ENCODE peak calls at places on chromosomes 5 and 9, in seven cellular contexts. E, T, N, R, B, I and O are unnamed samples.

GRCh38 chr5:99349842-99350241 is 421.0 kb upstream of the CHD1 start:
- DNase-seq in E (no peak), T (no peak), N (no peak), R (no peak), B (no peak), I (no peak), O (no peak)

GRCh38 chr5:50717615-50718014 is 51.2 kb downstream of the PARP8 start:
- DNase-seq in E (peak), T (no peak), N (no peak), R (no peak), B (no peak), I (no peak), O (no peak)

GRCh38 chr5:168413062-168413461 is 73.2 kb upstream of the RARS1 start:
- DNase-seq in E (no peak), T (no peak), N (no peak), R (no peak), B (no peak), I (no peak), O (no peak)

GRCh38 chr5:170623576-170624181 is 119.9 kb downstream of the KCNIP1 start:
- DNase-seq in E (no peak), T (peak), N (peak), R (peak), B (no peak), I (no peak), O (no peak)

GRCh38 chr5:125575561-125576504 is 829.4 kb upstream of the ZNF608 start:
- DNase-seq in E (no peak), T (peak), N (no peak), R (no peak), B (no peak), I (peak), O (no peak)

GRCh38 chr5:118554991-118555390 is 433.4 kb downstream of the DTWD2 start:
- DNase-seq in E (no peak), T (no peak), N (no peak), R (no peak), B (no peak), I (no peak), O (no peak)

GRCh38 chr5:173331956-173332479 is 3.8 kb upstream of the STC2 start:
- DNase-seq in E (peak), T (peak), N (peak), R (peak), B (peak), I (no peak), O (peak)

GRCh38 chr9:36731576-36731975 is 158.9 kb downstream of the MELK start:
- DNase-seq in E (no peak), T (no peak), N (no peak), R (no peak), B (no peak), I (no peak), O (no peak)

GRCh38 chr9:99169086-99169485 is 52.7 kb downstream of the ALG2 start:
- DNase-seq in E (no peak), T (no peak), N (no peak), R (no peak), B (no peak), I (no peak), O (no peak)

GRCh38 chr9:18362901-18363685 is 110.9 kb upstream of the ADAMTSL1 start:
- DNase-seq in E (no peak), T (no peak), N (no peak), R (peak), B (no peak), I (no peak), O (no peak)

GRCh38 chr5:95862636-95863382 is 40.3 kb upstream of the GLRX start:
- DNase-seq in E (no peak), T (no peak), N (no peak), R (peak), B (no peak), I (no peak), O (no peak)

GRCh38 chr5:172097356-172097755 is 90.7 kb downstream of the STK10 start:
- DNase-seq in E (no peak), T (peak), N (no peak), R (peak), B (no peak), I (no peak), O (no peak)

GRCh38 chr9:9498846-9499245 is 1114.0 kb downstream of the PTPRD start:
- DNase-seq in E (no peak), T (no peak), N (no peak), R (no peak), B (no peak), I (no peak), O (no peak)

GRCh38 chr5:173920024-173920753 is 32.0 kb downstream of the CPEB4 start:
- DNase-seq in E (no peak), T (peak), N (no peak), R (peak), B (no peak), I (no peak), O (no peak)

GRCh38 chr5:149445343-149445738 is 66.2 kb upstream of the IL17B start:
- DNase-seq in E (no peak), T (no peak), N (no peak), R (no peak), B (no peak), I (no peak), O (no peak)

GRCh38 chr9:110178281-110178680 is 29.7 kb downstream of the C9orf152 start:
- DNase-seq in E (no peak), T (no peak), N (no peak), R (no peak), B (no peak), I (no peak), O (no peak)

GRCh38 chr9:101727621-101728524 is 10.6 kb downstream of the GRIN3A start:
- DNase-seq in E (peak), T (peak), N (no peak), R (peak), B (no peak), I (no peak), O (no peak)

GRCh38 chr5:31502506-31502905 is 29.4 kb downstream of the DROSHA start:
- DNase-seq in E (no peak), T (peak), N (no peak), R (no peak), B (no peak), I (no peak), O (no peak)

GRCh38 chr9:135272608-135273007 is 185.1 kb downstream of the OLFM1 start:
- DNase-seq in E (no peak), T (no peak), N (no peak), R (no peak), B (no peak), I (no peak), O (no peak)

GRCh38 chr9:107465467-107466451 is 23.8 kb downstream of the KLF4 start:
- DNase-seq in E (peak), T (peak), N (no peak), R (peak), B (no peak), I (no peak), O (no peak)

GRCh38 chr9:110623462-110624025 is 44.0 kb upstream of the SVEP1 start:
- DNase-seq in E (peak), T (peak), N (no peak), R (peak), B (peak), I (no peak), O (peak)

GRCh38 chr5:135012951-135013391 is 21.1 kb downstream of the PITX1 start:
- DNase-seq in E (no peak), T (no peak), N (no peak), R (no peak), B (no peak), I (no peak), O (no peak)

GRCh38 chr5:127961006-127961763 is 122.4 kb upstream of the SLC12A2 start:
- DNase-seq in E (no peak), T (no peak), N (no peak), R (no peak), B (no peak), I (no peak), O (no peak)

GRCh38 chr5:40619406-40619805 is 60.3 kb upstream of the PTGER4 start:
- DNase-seq in E (no peak), T (peak), N (no peak), R (peak), B (no peak), I (no peak), O (no peak)

GRCh38 chr5:58450811-58451629 is 8.9 kb downstream of the PLK2 start:
- DNase-seq in E (no peak), T (no peak), N (no peak), R (no peak), B (no peak), I (no peak), O (no peak)

GRCh38 chr9:111187376-111187775 is 142.6 kb downstream of the OR2K2 start:
- DNase-seq in E (no peak), T (peak), N (no peak), R (no peak), B (no peak), I (no peak), O (no peak)

GRCh38 chr5:6837519-6838110 is 124.4 kb downstream of the TENT4A start:
- DNase-seq in E (peak), T (peak), N (no peak), R (peak), B (no peak), I (peak), O (no peak)

GRCh38 chr5:132496631-132497487 is 6.3 kb upstream of the IRF1 start:
- DNase-seq in E (peak), T (peak), N (peak), R (peak), B (peak), I (peak), O (peak)

GRCh38 chr5:81164936-81165335 is 68.2 kb upstream of the CKMT2 start:
- DNase-seq in E (no peak), T (no peak), N (no peak), R (peak), B (no peak), I (no peak), O (no peak)

GRCh38 chr9:75636427-75637045 is 253.9 kb upstream of the PCSK5 start:
- DNase-seq in E (no peak), T (no peak), N (no peak), R (no peak), B (no peak), I (no peak), O (no peak)

GRCh38 chr9:116697341-116697740 is 10.2 kb downstream of the TRIM32 start:
- DNase-seq in E (no peak), T (peak), N (no peak), R (peak), B (no peak), I (no peak), O (no peak)

GRCh38 chr5:17094830-17095229 is 122.6 kb upstream of the BASP1 start:
- DNase-seq in E (no peak), T (no peak), N (no peak), R (peak), B (no peak), I (no peak), O (no peak)

GRCh38 chr5:61348437-61348836 is 16.4 kb downstream of the ZSWIM6 start:
- DNase-seq in E (no peak), T (no peak), N (no peak), R (no peak), B (no peak), I (no peak), O (no peak)

GRCh38 chr9:105901514-105902109 is 207.3 kb downstream of the TMEM38B start:
- DNase-seq in E (no peak), T (peak), N (no peak), R (peak), B (no peak), I (no peak), O (no peak)